ENCODE peak calls at places on chromosomes 1 and 21, in seven cellular contexts. F, X, W, L, R, C and M are unnamed samples.

GRCh38 chr1:110159160-110159559 is 8.9 kb downstream of the SLC6A17 start:
- DNase-seq in W (no peak), X (no peak), L (no peak), C (no peak), F (no peak), R (no peak), M (no peak)

GRCh38 chr1:42178249-42178648 is 13.7 kb upstream of the GUCA2A start:
- DNase-seq in W (peak), C (no peak), X (no peak), R (no peak), F (no peak), L (no peak), M (no peak)

GRCh38 chr1:25106352-25106751 is 126.0 kb downstream of the SYF2 start:
- DNase-seq in F (no peak), X (no peak), W (no peak), R (no peak), L (no peak), C (no peak), M (no peak)

GRCh38 chr1:242710847-242711246 is 186.3 kb upstream of the PLD5 start:
- DNase-seq in L (no peak), C (no peak), F (no peak), W (no peak), X (no peak), R (no peak), M (no peak)

GRCh38 chr1:59952065-59952464 is 25.5 kb upstream of the CYP2J2 start:
- DNase-seq in C (no peak), X (no peak), R (no peak), F (no peak), L (no peak), W (peak), M (no peak)

GRCh38 chr1:86082183-86082582 is 74.4 kb downstream of the COL24A1 start:
- DNase-seq in X (no peak), W (no peak), C (no peak), L (no peak), F (no peak), R (no peak), M (no peak)

GRCh38 chr1:178969226-178969987 is 56.3 kb upstream of the FAM20B start:
- DNase-seq in F (no peak), C (no peak), L (no peak), X (no peak), W (no peak), R (no peak), M (no peak)

GRCh38 chr1:116587496-116588308 is 16.9 kb upstream of the CD58 start:
- DNase-seq in X (no peak), W (no peak), R (no peak), C (no peak), L (no peak), F (no peak), M (no peak)

GRCh38 chr1:7595338-7595737 is 175.8 kb upstream of the VAMP3 start:
- DNase-seq in L (no peak), C (no peak), R (no peak), W (no peak), F (no peak), X (no peak), M (no peak)

GRCh38 chr21:44875341-44875740 is 1.9 kb upstream of the PTTG1IP start:
- DNase-seq in R (peak), F (no peak), W (no peak), C (no peak), L (peak), X (no peak), M (no peak)

GRCh38 chr21:45630876-45631275 is 12.6 kb upstream of the PCBP3 start:
- DNase-seq in C (no peak), L (no peak), F (no peak), W (no peak), R (no peak), X (no peak), M (no peak)